ENCODE peak calls at places on chromosome 5, in four cellular contexts. B is astrocyte of the spinal cord, Z is epithelial cell of esophagus, J is epithelial cell of proximal tubule. L is an unnamed sample.

GRCh38 chr5:45686620-45687019 is 9.6 kb downstream of the HCN1 start:
- DNase-seq in J (no peak), B (no peak), Z (no peak), L (no peak)

GRCh38 chr5:172878585-172879433 is 44.8 kb downstream of the ERGIC1 start:
- DNase-seq in B (peak; percentile 58), J (no peak), Z (no peak), L (no peak)

GRCh38 chr5:177367981-177368960 is 10.5 kb downstream of the RGS14 start:
- DNase-seq in B (no peak), Z (peak; percentile 57), J (no peak), L (no peak)

GRCh38 chr5:5695266-5695665 is 272.8 kb downstream of the ICE1 start:
- DNase-seq in Z (no peak), B (no peak), J (no peak), L (no peak)

GRCh38 chr5:149580808-149581191 is 498 bp upstream of the ARHGEF37 start:
- DNase-seq in J (no peak), Z (no peak), B (no peak), L (no peak)

GRCh38 chr5:52734557-52734956 is 53.2 kb upstream of the ITGA1 start:
- DNase-seq in Z (no peak), J (no peak), B (no peak), L (no peak)

GRCh38 chr5:32709789-32710334 is 1.3 kb upstream of the NPR3 start:
- DNase-seq in Z (peak; percentile 78), B (peak; percentile 83), J (no peak), L (peak; percentile 23)

GRCh38 chr5:429453-430188 is 13.4 kb upstream of the EXOC3 start:
- DNase-seq in Z (no peak), B (peak; percentile 55), J (no peak), L (no peak)

GRCh38 chr5:54942064-54942778 is 43.2 kb downstream of the ESM1 start:
- DNase-seq in Z (no peak), J (no peak), B (no peak), L (no peak)

GRCh38 chr5:124902097-124902821 is 155.8 kb upstream of the ZNF608 start:
- DNase-seq in B (peak; percentile 73), J (no peak), Z (peak; percentile 18), L (no peak)

GRCh38 chr5:128327973-128328372 is 210.1 kb downstream of the FBN2 start:
- DNase-seq in Z (no peak), B (no peak), J (no peak), L (no peak)

GRCh38 chr5:81755320-81755719 is 4.4 kb upstream of the SSBP2 start:
- DNase-seq in J (peak; percentile 86), B (peak; percentile 87), Z (peak; percentile 94), L (peak; percentile 88)

GRCh38 chr5:176454724-176455394 is 6.7 kb downstream of the FAF2 start:
- DNase-seq in B (no peak), J (no peak), Z (no peak), L (no peak)

DNA sequence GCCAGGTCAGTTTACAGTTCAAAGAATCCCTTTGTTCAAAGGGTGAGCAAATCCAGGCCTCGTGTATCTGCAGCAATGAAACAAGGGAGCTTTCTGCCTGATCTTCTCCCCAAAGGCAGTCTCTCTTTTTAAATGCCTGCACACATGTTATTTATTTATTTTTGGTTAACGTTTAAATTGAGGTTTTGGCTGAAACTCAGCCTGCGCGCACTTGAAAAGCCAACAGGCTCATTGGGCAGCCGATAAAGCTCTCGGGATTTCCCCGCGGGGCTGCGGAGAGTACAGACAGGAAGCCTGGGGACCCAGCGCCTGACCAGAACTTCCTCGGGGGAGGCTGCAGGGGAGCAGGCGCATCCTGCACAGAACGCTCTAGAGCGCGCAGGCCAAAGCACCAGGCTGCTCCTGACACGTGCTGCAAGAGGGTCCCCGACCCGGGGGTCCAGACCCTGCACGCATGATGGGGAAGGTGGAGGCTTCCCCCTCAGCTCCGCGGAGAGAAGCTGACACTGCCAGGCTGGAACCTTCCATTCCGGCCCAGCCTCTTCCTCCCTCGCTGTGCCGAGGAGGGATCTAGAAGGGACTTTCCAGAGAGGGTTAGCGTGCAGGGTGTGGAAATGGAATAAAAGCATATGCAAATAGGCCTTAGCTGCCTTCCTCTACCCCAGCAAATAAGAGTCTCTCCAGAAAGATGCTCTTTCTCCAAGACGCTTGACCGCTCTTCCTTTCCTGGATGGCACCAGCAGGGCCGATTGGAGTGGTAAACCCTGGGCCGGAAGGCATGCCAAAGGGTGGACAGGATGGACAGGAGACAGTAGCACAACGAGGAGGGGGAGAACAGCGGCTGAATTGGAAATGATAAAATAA is 46.1 kb downstream of the PTTG1 start:
- DNase-seq in B (peak; percentile 85), Z (peak; percentile 81), J (peak; percentile 94), L (peak; percentile 90)
- H3K4me3 ChIP-seq in B (peak overlapping the region; percentile 24), Z (no peak overlapping the region), J (peak overlapping the region; percentile 67), L (peak overlapping the region; percentile 27)

DNA sequence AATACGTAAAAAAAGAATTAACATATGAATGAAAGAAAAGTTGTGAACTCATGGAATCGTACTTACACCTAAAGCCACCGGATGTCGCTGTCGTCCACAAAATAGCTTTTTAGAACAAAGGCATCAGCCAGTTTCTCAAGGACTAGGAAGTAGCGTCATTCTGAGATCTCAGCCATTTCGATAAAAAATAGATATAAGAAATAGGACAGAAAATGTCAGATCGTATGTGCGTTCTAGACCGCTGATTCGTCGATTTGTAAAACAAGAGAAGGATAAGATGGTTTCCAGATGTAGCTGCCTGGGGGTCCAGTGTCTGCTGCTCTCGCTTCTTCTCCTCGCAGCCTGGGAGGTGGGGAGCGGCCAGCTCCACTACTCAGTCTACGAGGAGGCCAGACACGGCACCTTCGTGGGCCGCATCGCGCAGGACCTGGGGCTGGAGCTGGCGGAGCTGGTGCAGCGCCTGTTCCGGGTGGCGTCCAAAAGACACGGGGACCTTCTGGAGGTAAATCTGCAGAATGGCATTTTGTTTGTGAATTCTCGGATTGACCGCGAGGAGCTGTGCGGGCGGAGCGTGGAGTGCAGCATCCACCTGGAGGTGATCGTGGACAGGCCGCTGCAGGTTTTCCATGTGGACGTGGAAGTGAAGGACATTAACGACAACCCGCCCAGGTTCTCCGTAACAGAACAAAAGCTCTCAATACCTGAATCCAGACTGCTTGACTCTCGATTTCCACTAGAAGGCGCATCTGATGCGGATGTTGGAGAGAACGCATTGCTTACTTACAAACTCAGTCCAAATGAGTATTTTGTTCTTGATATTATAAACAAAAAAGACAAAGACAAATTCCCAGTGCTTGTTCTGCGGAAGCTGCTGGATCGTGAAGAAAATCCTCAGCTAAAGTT is at the start of gene PCDHA10:
- DNase-seq in B (peak; percentile 5), J (no peak), Z (no peak), L (no peak)
- TF ChIP-seq CTCF in B (no peak), J (peak; percentile 39), Z (no peak), L (no peak)

GRCh38 chr5:51381801-51382507 is 1.3 kb upstream of the ISL1 start:
- DNase-seq in J (no peak), Z (peak; percentile 61), B (no peak), L (no peak)
- H3K4me3 ChIP-seq in J (no peak overlapping the region), Z (peak overlapping the region; percentile 60), B (no peak overlapping the region), L (no peak overlapping the region)

DNA sequence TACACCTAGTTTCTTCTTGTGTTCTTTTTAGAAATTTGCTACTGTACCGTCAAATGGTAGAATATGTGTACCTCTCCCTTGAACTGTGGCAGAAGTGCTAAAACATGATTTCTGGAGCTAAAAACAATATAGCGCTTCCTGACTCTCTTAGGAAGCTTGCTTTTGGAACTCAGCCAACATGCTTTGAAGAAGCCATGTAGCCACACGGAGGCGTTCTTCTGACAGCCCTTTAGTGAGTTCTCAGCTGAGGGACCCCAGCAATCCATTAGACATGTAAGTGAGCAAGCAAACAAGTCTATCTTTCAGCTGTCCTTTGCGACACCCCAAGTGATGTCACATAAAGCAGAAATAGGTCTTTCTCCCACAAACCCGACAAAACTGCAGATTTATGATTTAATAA is 917.0 kb downstream of the CDH9 start:
- DNase-seq in B (no peak), J (no peak), Z (no peak), L (no peak)
- TF ChIP-seq CTCF in B (no peak), J (no peak), Z (no peak), L (no peak)

DNA sequence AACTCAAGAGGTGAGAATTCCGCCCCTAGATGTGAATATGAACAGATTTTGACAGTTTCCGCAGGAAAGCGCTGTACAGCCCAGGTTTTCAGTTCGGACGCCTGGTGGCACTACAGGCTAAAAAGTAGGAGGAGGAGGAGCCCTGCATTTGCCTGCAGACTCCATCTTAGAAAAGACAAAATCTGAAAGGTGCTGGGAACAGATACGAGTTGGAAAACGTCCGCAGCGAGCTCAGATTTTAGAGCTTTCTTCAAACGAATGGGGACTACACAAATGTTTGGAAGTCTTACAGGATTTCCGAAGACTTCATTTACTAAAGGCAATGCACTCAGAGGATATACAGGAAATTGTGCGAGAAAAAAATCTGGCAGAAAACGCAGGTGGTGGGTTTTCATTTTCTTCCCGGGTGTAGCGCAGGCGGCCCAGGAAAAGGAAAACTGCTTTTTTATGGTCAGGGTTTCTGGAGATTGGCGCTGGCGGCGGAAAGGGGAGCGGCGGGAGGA is 9.9 kb upstream of the PCDHB2 start:
- DNase-seq in Z (peak; percentile 56), J (no peak), B (peak; percentile 2), L (peak; percentile 5)
- H3K4me3 ChIP-seq in Z (peak overlapping the region; percentile 44), J (peak overlapping the region; percentile 54), B (no peak overlapping the region), L (peak overlapping the region; percentile 25)

GRCh38 chr5:94159144-94159543 is 417.7 kb upstream of the POU5F2 start:
- DNase-seq in Z (no peak), B (no peak), J (no peak), L (no peak)
- TF ChIP-seq CTCF in Z (no peak), B (no peak), J (no peak), L (no peak)

GRCh38 chr5:1511037-1511436 is 12.7 kb downstream of the LPCAT1 start:
- DNase-seq in B (no peak), Z (no peak), J (no peak), L (no peak)
- H3K4me3 ChIP-seq in B (no peak overlapping the region), Z (no peak overlapping the region), J (no peak overlapping the region), L (no peak overlapping the region)

DNA sequence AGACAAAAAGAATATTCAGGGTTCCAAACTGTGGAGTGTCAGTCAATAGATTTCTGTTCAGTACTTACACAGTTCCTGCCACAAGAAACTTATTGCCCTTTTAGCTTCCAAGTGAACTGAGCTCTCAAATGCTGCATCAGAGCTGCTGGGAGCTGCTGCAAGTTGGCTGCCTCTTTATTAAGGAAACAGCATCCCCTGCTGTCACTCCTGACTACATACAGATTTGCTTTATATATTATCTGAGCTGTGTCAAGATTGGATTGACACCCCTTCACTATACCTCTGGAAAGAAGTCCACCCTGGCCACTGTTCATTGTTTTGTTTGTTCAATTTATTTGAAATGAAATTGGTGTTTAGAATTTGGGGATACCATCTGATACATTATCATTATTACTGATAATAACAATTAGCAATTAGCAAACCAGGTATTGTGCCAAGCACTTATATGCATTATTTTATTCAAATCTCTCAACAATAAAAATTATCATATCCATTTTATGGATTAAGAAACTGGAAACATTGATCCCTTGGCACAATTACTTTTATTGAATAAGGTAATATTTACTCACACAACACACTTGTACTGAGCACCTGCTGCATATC is 16.4 kb upstream of the C5orf58 start:
- DNase-seq in Z (peak; percentile 83), B (peak; percentile 68), J (no peak), L (peak; percentile 44)
- TF ChIP-seq CTCF in Z (peak; percentile 83), B (peak; percentile 76), J (peak; percentile 75), L (peak; percentile 84)

GRCh38 chr5:88484367-88484766 is 215.7 kb upstream of the TMEM161B start:
- DNase-seq in B (no peak), J (no peak), Z (no peak), L (no peak)
- H3K4me3 ChIP-seq in B (no peak overlapping the region), J (no peak overlapping the region), Z (no peak overlapping the region), L (no peak overlapping the region)